ENCODE peak calls at places on chromosome 4, in seven cellular contexts. T, Q, H, P, Y, U and K are unnamed samples.
A peak's percentile ranks its signal among the peaks of the same experiment; 100 is the strongest.

GRCh38 chr4:76213415-76214268 is at the start of gene SCARB2:
- DNase-seq in T (peak; percentile 23), Q (peak; percentile 92), H (peak; percentile 84), P (peak; percentile 92), Y (peak; percentile 94), U (peak; percentile 86), K (no peak)

GRCh38 chr4:97496298-97496873 is 646.9 kb downstream of the STPG2 start:
- DNase-seq in T (no peak), Q (no peak), H (peak; percentile 18), P (no peak), Y (peak; percentile 7), U (no peak), K (no peak)

GRCh38 chr4:5571646-5572045 is 136.7 kb downstream of the EVC2 start:
- DNase-seq in T (no peak), Q (no peak), H (no peak), P (no peak), Y (no peak), U (no peak), K (no peak)

GRCh38 chr4:11765849-11766453 is 337.3 kb upstream of the HS3ST1 start:
- DNase-seq in T (no peak), Q (peak; percentile 8), H (peak; percentile 14), P (no peak), Y (peak; percentile 66), U (peak; percentile 18), K (peak; percentile 15)

GRCh38 chr4:109683621-109684253 is 19.5 kb downstream of the CASP6 start:
- DNase-seq in T (no peak), Q (no peak), H (no peak), P (no peak), Y (no peak), U (no peak), K (no peak)

GRCh38 chr4:158930573-158930972 is 161.7 kb downstream of the FNIP2 start:
- DNase-seq in T (no peak), Q (no peak), H (no peak), P (no peak), Y (no peak), U (no peak), K (no peak)

GRCh38 chr4:186304816-186305520 is 39.0 kb downstream of the F11 start:
- DNase-seq in T (no peak), Q (no peak), H (no peak), P (no peak), Y (no peak), U (no peak), K (no peak)

GRCh38 chr4:96189761-96190160 is 349.9 kb downstream of the PDHA2 start:
- DNase-seq in T (no peak), Q (no peak), H (no peak), P (no peak), Y (no peak), U (no peak), K (no peak)

GRCh38 chr4:16136321-16136720 is 52.5 kb upstream of the PROM1 start:
- DNase-seq in T (no peak), Q (no peak), H (no peak), P (no peak), Y (no peak), U (no peak), K (no peak)

GRCh38 chr4:169229571-169230028 is 41.2 kb downstream of the SH3RF1 start:
- DNase-seq in T (no peak), Q (peak; percentile 42), H (peak; percentile 17), P (no peak), Y (peak; percentile 44), U (no peak), K (peak; percentile 69)

GRCh38 chr4:168794881-168795280 is 215.2 kb downstream of the CBR4 start:
- DNase-seq in T (no peak), Q (peak; percentile 24), H (no peak), P (no peak), Y (no peak), U (no peak), K (no peak)

GRCh38 chr4:14920759-14921313 is 81.4 kb upstream of the CPEB2 start:
- DNase-seq in T (no peak), Q (no peak), H (no peak), P (no peak), Y (no peak), U (no peak), K (no peak)

GRCh38 chr4:119136541-119136940 is 909 bp downstream of the MYOZ2 start:
- DNase-seq in T (no peak), Q (no peak), H (no peak), P (no peak), Y (no peak), U (no peak), K (no peak)

GRCh38 chr4:153126137-153126536 is 78.1 kb upstream of the TRIM2 start:
- DNase-seq in T (no peak), Q (no peak), H (no peak), P (no peak), Y (no peak), U (no peak), K (no peak)

GRCh38 chr4:153122855-153123254 is 81.4 kb upstream of the TRIM2 start:
- DNase-seq in T (no peak), Q (no peak), H (no peak), P (no peak), Y (no peak), U (no peak), K (no peak)

GRCh38 chr4:153131478-153132069 is 72.7 kb upstream of the TRIM2 start:
- DNase-seq in T (no peak), Q (no peak), H (no peak), P (no peak), Y (no peak), U (no peak), K (no peak)

DNA sequence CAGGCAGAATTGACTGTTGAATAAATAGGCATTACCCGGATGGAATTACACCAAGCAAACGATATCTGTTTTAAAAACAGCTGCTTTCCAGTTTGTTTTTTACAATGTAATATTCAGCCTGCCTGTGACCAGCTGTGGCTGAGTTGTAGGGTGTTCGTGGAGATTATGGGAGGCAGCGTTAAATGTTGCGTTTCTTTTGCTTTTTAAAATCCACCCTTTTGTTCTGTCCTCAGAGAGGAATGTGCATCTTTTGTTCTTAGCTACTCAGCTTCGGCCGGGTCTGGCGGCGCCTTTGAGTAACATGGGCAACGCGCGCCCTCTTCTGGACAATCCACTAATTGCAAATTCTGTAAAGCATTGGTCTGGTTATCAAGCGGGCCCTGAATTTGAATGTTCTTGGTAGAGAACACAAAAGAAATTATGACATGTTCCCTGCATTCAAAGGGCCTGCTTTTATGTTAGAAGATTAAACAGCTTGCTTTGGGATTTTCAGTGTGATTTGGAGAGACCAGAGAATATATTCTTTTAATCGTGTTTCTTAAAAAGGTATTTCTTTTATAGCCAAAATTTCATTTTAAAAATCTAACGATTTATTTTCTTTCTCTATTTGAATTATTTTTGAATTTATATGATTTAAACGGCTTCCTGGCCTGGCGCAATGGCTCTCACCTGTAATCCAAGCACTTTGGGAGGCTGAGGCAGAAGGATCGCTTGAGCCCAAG is 76.3 kb upstream of the TRIM2 start:
- DNase-seq in T (peak; percentile 18), Q (peak; percentile 89), H (peak; percentile 84), P (peak; percentile 92), Y (peak; percentile 93), U (peak; percentile 76), K (no peak)
- H3K4me3 ChIP-seq in T (no peak overlapping the region), Q (no peak overlapping the region), H (no peak overlapping the region), P (no peak overlapping the region), Y (no peak overlapping the region), U (no peak overlapping the region), K (no peak overlapping the region)

GRCh38 chr4:155796031-155796430 is 37.2 kb downstream of the GUCY1B1 start:
- DNase-seq in T (no peak), Q (no peak), H (no peak), P (no peak), Y (peak; percentile 37), U (no peak), K (no peak)
- TF ChIP-seq CTCF in T (no peak), Q (no peak), H (peak; percentile 34), P (no peak), Y (peak; percentile 23), U (no peak), K (peak; percentile 35)

DNA sequence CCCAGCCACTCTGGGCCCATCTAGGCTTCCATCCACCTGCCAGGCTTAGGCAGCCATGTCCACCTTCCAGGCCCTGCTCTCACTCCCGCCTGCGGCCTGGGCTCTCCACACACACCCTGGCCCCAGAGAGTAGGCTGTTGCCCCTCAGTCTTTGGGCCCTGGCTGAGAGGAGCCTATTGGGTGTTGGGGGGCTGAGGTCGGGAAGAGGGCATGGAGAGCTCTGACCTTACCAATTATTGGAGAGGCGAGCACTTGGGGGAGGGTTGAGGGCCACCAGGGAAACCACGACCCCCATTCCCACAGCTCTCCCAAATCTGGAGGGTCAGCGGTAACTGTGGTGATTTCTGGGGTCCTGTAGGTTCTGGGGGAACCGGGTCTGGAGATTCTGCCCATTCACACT is 38.2 kb downstream of the HTRA3 start:
- DNase-seq in T (no peak), Q (no peak), H (no peak), P (no peak), Y (no peak), U (no peak), K (no peak)
- H3K4me1 ChIP-seq in T (no peaks in the 10 kb centered on the region), Q (no peaks in the 10 kb centered on the region), H (peaks cover 14% of the 10 kb centered on the region), P (peaks cover 17% of the 10 kb centered on the region), Y (no peaks in the 10 kb centered on the region), U (peaks cover 20% of the 10 kb centered on the region), K (no peaks in the 10 kb centered on the region)

DNA sequence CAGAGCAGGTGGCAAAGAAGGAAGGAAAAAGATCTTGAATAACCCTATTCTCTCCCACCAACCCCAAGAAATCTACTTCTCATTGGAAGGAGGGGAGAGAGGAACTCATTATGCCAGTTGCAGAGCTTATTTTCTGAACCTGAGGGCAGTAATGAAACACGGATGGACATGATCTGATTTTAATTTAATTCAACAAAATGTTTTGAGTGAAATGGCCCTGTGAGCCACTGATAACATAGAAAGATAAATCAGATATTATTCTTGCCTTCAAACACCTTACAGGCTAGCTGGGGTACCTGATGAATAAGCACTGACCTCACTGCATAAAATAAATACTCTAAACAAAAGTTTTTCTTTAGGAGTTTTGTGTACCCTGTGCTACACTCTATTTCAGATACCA is 30.3 kb downstream of the DAPP1 start:
- DNase-seq in T (no peak), Q (no peak), H (no peak), P (no peak), Y (no peak), U (no peak), K (no peak)
- H3K4me3 ChIP-seq in T (no peak overlapping the region), Q (no peak overlapping the region), H (no peak overlapping the region), P (no peak overlapping the region), Y (no peak overlapping the region), U (no peak overlapping the region), K (no peak overlapping the region)

GRCh38 chr4:40211224-40212185 is 14.7 kb downstream of the RHOH start:
- DNase-seq in T (no peak), Q (no peak), H (no peak), P (no peak), Y (no peak), U (no peak), K (no peak)

GRCh38 chr4:40214661-40215418 is 18.0 kb downstream of the RHOH start:
- DNase-seq in T (no peak), Q (no peak), H (no peak), P (no peak), Y (no peak), U (no peak), K (no peak)

GRCh38 chr4:40214038-40214437 is 17.2 kb downstream of the RHOH start:
- DNase-seq in T (no peak), Q (no peak), H (no peak), P (no peak), Y (no peak), U (no peak), K (no peak)

GRCh38 chr4:40210776-40211175 is 13.9 kb downstream of the RHOH start:
- DNase-seq in T (no peak), Q (no peak), H (no peak), P (no peak), Y (no peak), U (no peak), K (no peak)

GRCh38 chr4:40212674-40213504 is 16.1 kb downstream of the RHOH start:
- DNase-seq in T (no peak), Q (no peak), H (no peak), P (no peak), Y (no peak), U (no peak), K (no peak)
- TF ChIP-seq CTCF in T (no peak), Q (no peak), H (no peak), P (no peak), Y (no peak), U (no peak), K (no peak)

GRCh38 chr4:139295317-139296299 is 5.7 kb upstream of the NAA15 start:
- DNase-seq in T (peak; percentile 81), Q (peak; percentile 96), H (peak; percentile 91), P (peak; percentile 98), Y (peak; percentile 97), U (peak; percentile 81), K (peak; percentile 64)
- H3K4me1 ChIP-seq in T (peaks cover 6% of the 10 kb centered on the region), Q (peaks cover 29% of the 10 kb centered on the region), H (peaks cover 21% of the 10 kb centered on the region), P (peaks cover 60% of the 10 kb centered on the region), Y (peaks cover 5% of the 10 kb centered on the region), U (peaks cover 12% of the 10 kb centered on the region), K (peaks cover 11% of the 10 kb centered on the region)